ENCODE peak calls at places on chromosomes 13 and 19, in six cellular contexts. O, U, R, E, K and B are unnamed samples.

GRCh38 chr19:7488736-7489353 is at the start of gene PEX11G:
- DNase-seq in U (peak; percentile 86), O (peak; percentile 53), E (peak; percentile 93), R (no peak), K (peak; percentile 29), B (no peak)

GRCh38 chr19:3276341-3276799 is 51.9 kb downstream of the CELF5 start:
- DNase-seq in R (no peak), K (no peak), U (no peak), E (no peak), O (no peak), B (no peak)

GRCh38 chr13:112679932-112680677 is 9.7 kb upstream of the ATP11A start:
- DNase-seq in R (no peak), E (no peak), O (no peak), K (no peak), U (no peak), B (no peak)

GRCh38 chr19:29497241-29497640 is 28.6 kb upstream of the VSTM2B start:
- DNase-seq in U (no peak), R (no peak), O (no peak), K (no peak), E (no peak), B (no peak)

GRCh38 chr13:111393221-111393790 is 72.9 kb downstream of the TEX29 start:
- DNase-seq in K (no peak), R (no peak), O (no peak), E (no peak), U (no peak), B (no peak)

GRCh38 chr19:12284631-12285030 is 10.1 kb downstream of the ZNF44 start:
- DNase-seq in O (no peak), R (no peak), U (no peak), E (no peak), K (no peak), B (no peak)

GRCh38 chr13:33179463-33179862 is 106.1 kb downstream of the STARD13 start:
- DNase-seq in E (no peak), O (no peak), R (no peak), K (no peak), U (no peak), B (no peak)

GRCh38 chr19:52891336-52891735 is 6.1 kb downstream of the ZNF320 start:
- DNase-seq in E (no peak), K (no peak), O (no peak), U (no peak), R (no peak), B (no peak)

GRCh38 chr13:80134360-80134759 is 206.6 kb downstream of the SPRY2 start:
- DNase-seq in K (no peak), O (no peak), R (no peak), U (no peak), E (no peak), B (no peak)

GRCh38 chr13:66210677-66211076 is 1019.5 kb downstream of the PCDH9 start:
- DNase-seq in K (peak; percentile 55), O (peak; percentile 89), U (no peak), E (no peak), R (peak; percentile 57), B (peak; percentile 12)

GRCh38 chr13:29935309-29935981 is 85.0 kb upstream of the UBL3 start:
- DNase-seq in U (no peak), K (no peak), O (no peak), E (no peak), R (no peak), B (no peak)

GRCh38 chr13:20924758-20925394 is 22.3 kb upstream of the XPO4 start:
- DNase-seq in U (peak; percentile 93), E (peak; percentile 60), K (peak; percentile 67), O (peak; percentile 90), R (peak; percentile 35), B (peak; percentile 65)

GRCh38 chr19:48836089-48837017 is at the start of gene HSD17B14:
- DNase-seq in E (no peak), O (no peak), K (no peak), U (no peak), R (no peak), B (no peak)

GRCh38 chr19:23699521-23699860 is 12.5 kb upstream of the ZNF675 start:
- DNase-seq in E (no peak), O (no peak), K (no peak), U (no peak), R (no peak), B (no peak)

GRCh38 chr19:10520652-10521318 is 3.5 kb upstream of the S1PR5 start:
- DNase-seq in K (no peak), R (no peak), O (no peak), U (no peak), E (no peak), B (no peak)

GRCh38 chr13:96834626-96835025 is 159.7 kb downstream of the OXGR1 start:
- DNase-seq in E (no peak), U (no peak), R (no peak), K (no peak), O (no peak), B (no peak)

GRCh38 chr13:97434417-97435296 is 688 bp downstream of the RAP2A start:
- DNase-seq in U (peak; percentile 27), E (peak; percentile 34), O (no peak), K (no peak), R (no peak), B (no peak)

GRCh38 chr19:41377977-41378707 is 1.8 kb downstream of the TMEM91 start:
- DNase-seq in R (no peak), E (no peak), K (no peak), U (no peak), O (no peak), B (no peak)

GRCh38 chr19:3667037-3667638 is 33.1 kb downstream of the PIP5K1C start:
- DNase-seq in R (no peak), K (no peak), U (no peak), E (no peak), O (no peak), B (no peak)

GRCh38 chr19:42563352-42564210 is 31.1 kb downstream of the CEACAM8 start:
- DNase-seq in E (no peak), U (peak; percentile 5), K (no peak), R (peak; percentile 10), O (peak; percentile 6), B (peak; percentile 17)

GRCh38 chr13:95388420-95389079 is 87.3 kb upstream of the ABCC4 start:
- DNase-seq in O (no peak), U (no peak), K (no peak), R (no peak), E (no peak), B (no peak)

GRCh38 chr19:3494559-3494958 is 5.9 kb downstream of the DOHH start:
- DNase-seq in U (no peak), E (no peak), R (no peak), K (no peak), O (no peak), B (no peak)

GRCh38 chr13:48443442-48444208 is 30.7 kb upstream of the LPAR6 start:
- DNase-seq in U (no peak), E (no peak), R (no peak), K (no peak), O (no peak), B (no peak)

GRCh38 chr19:28207244-28207643 is 1005.7 kb downstream of the UQCRFS1 start:
- DNase-seq in R (no peak), O (no peak), K (no peak), U (no peak), E (no peak), B (no peak)
- H3K4me3 ChIP-seq in R (no peak overlapping the region), O (no peak overlapping the region), K (no peak overlapping the region), U (no peak overlapping the region), E (no peak overlapping the region), B (no peak overlapping the region)

DNA sequence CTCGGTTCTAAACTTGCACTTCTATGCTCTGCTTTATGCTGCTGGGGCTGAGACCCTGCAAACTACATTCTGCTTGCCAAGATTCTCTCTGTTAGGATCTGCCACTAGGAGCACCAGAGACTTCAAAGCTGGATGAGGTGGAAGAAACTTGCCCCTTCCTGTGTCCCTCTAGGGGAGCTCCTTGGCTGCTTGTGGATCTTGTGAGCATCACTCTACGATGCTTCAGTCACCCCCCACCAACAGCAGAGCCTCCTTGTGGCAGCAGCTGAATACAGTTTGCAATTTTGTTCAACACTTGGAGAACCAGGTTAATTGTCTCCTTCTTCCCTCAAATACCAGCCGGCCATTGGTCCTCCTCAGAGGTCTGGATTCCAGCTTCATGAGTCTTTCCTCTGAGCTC is 310.6 kb downstream of the FGF14 start:
- DNase-seq in O (no peak), E (no peak), U (no peak), K (no peak), R (no peak), B (no peak)
- TF ChIP-seq CTCF in O (peak; percentile 34), E (no peak), U (no peak), K (peak; percentile 32), R (no peak), B (no peak)

GRCh38 chr19:50657672-50658437 is 8.6 kb downstream of the C19orf81 start:
- DNase-seq in K (peak; percentile 91), U (peak; percentile 62), R (peak; percentile 92), E (peak; percentile 83), O (peak; percentile 11), B (peak; percentile 68)

GRCh38 chr19:50661087-50661486 is 11.8 kb downstream of the C19orf81 start:
- DNase-seq in U (no peak), K (no peak), E (no peak), O (no peak), R (no peak), B (no peak)

GRCh38 chr19:50660083-50660366 is 10.8 kb downstream of the C19orf81 start:
- DNase-seq in R (no peak), O (no peak), U (no peak), K (no peak), E (no peak), B (no peak)

GRCh38 chr19:50658438-50659317 is 9.4 kb downstream of the C19orf81 start:
- DNase-seq in R (no peak), O (no peak), K (no peak), E (peak; percentile 51), U (peak; percentile 16), B (no peak)

GRCh38 chr19:50659318-50660082 is 10.3 kb downstream of the C19orf81 start:
- DNase-seq in R (no peak), O (no peak), K (no peak), U (no peak), E (no peak), B (no peak)
- H3K4me3 ChIP-seq in R (no peak overlapping the region), O (no peak overlapping the region), K (peak overlapping the region; percentile 18), U (no peak overlapping the region), E (peak overlapping the region; percentile 56), B (no peak overlapping the region)

GRCh38 chr13:67443901-67444300 is 213.8 kb upstream of the PCDH9 start:
- DNase-seq in U (no peak), K (no peak), R (no peak), O (no peak), E (no peak), B (no peak)

GRCh38 chr13:67440240-67440639 is 210.1 kb upstream of the PCDH9 start:
- DNase-seq in K (no peak), U (no peak), R (no peak), O (no peak), E (no peak), B (no peak)

GRCh38 chr13:67439365-67439764 is 209.2 kb upstream of the PCDH9 start:
- DNase-seq in U (no peak), O (no peak), R (no peak), E (no peak), K (no peak), B (no peak)

GRCh38 chr13:67437246-67437645 is 207.1 kb upstream of the PCDH9 start:
- DNase-seq in O (no peak), K (no peak), E (no peak), U (no peak), R (no peak), B (no peak)

DNA sequence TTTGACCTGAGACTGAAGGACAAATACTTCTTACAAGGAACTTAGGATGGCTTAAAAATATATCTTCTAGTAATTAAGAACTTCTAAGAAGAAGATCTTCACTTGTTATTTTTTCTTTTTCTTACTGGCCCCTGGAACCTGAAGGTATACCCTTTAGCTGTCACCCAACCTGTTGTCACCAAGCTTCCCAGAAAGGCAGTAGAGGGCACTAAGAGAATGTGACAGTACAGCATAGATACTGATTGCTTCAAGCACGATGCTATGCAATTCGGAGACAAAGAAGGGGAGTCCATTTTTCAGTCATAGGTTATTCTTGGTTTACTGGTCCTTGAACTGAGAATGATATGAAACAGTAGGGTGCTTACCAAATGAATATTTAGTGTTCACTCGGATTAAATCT is 208.3 kb upstream of the PCDH9 start:
- DNase-seq in E (no peak), U (no peak), K (no peak), R (no peak), O (no peak), B (no peak)
- TF ChIP-seq CTCF in E (peak; percentile 37), U (no peak), K (no peak), R (no peak), O (no peak), B (no peak)